ENCODE peak calls at places on chromosomes 5 and 9, in seven cellular contexts. One of them, this sample, is unnamed. For H3K4me1, the result is how much of the 10 kb centered on the place peaks cover.

GRCh38 chr9:95139121-95139520 is 178.4 kb downstream of the FANCC start:
- DNase-seq in stomach: no peak
- DNase-seq in A549: no peak
- DNase-seq in transverse colon: no peak
- DNase-seq in ovary: no peak
- DNase-seq in upper lobe of left lung: no peak
- DNase-seq in K562: no peak
- DNase-seq in this sample: no peak

GRCh38 chr5:27908341-27908740 is 870.0 kb upstream of the CDH9 start:
- DNase-seq in stomach: no peak
- DNase-seq in A549: no peak
- DNase-seq in transverse colon: no peak
- DNase-seq in ovary: no peak
- DNase-seq in upper lobe of left lung: no peak
- DNase-seq in K562: no peak
- DNase-seq in this sample: no peak

GRCh38 chr9:128438343-128439109 is 17.3 kb upstream of the ODF2 start:
- DNase-seq in stomach: peak
- DNase-seq in A549: peak
- DNase-seq in transverse colon: peak
- DNase-seq in ovary: peak
- DNase-seq in upper lobe of left lung: no peak
- DNase-seq in K562: peak
- DNase-seq in this sample: no peak

GRCh38 chr9:126666155-126666803 is 52.6 kb downstream of the LMX1B start:
- DNase-seq in stomach: no peak
- DNase-seq in A549: no peak
- DNase-seq in transverse colon: no peak
- DNase-seq in ovary: no peak
- DNase-seq in upper lobe of left lung: no peak
- DNase-seq in K562: peak
- DNase-seq in this sample: no peak

GRCh38 chr5:8329773-8330172 is 460.8 kb downstream of the MTRR start:
- DNase-seq in stomach: no peak
- DNase-seq in A549: no peak
- DNase-seq in transverse colon: no peak
- DNase-seq in ovary: no peak
- DNase-seq in upper lobe of left lung: no peak
- DNase-seq in K562: no peak
- DNase-seq in this sample: no peak

GRCh38 chr9:130994546-130995398 is 14.2 kb upstream of the LAMC3 start:
- DNase-seq in stomach: no peak
- DNase-seq in A549: no peak
- DNase-seq in transverse colon: no peak
- DNase-seq in ovary: no peak
- DNase-seq in upper lobe of left lung: no peak
- DNase-seq in K562: no peak
- DNase-seq in this sample: no peak

GRCh38 chr5:35924950-35925722 is 13.3 kb downstream of the CAPSL start:
- DNase-seq in stomach: peak
- DNase-seq in A549: peak
- DNase-seq in transverse colon: peak
- DNase-seq in ovary: peak
- DNase-seq in upper lobe of left lung: peak
- DNase-seq in K562: peak
- DNase-seq in this sample: no peak

GRCh38 chr5:151923865-151924264 is 786 bp downstream of the GLRA1 start:
- DNase-seq in stomach: no peak
- DNase-seq in A549: peak
- DNase-seq in transverse colon: no peak
- DNase-seq in ovary: no peak
- DNase-seq in upper lobe of left lung: no peak
- DNase-seq in K562: peak
- DNase-seq in this sample: peak

GRCh38 chr9:115035872-115036612 is 81.9 kb downstream of the TNC start:
- DNase-seq in stomach: no peak
- DNase-seq in A549: no peak
- DNase-seq in transverse colon: no peak
- DNase-seq in ovary: no peak
- DNase-seq in upper lobe of left lung: no peak
- DNase-seq in K562: no peak
- DNase-seq in this sample: no peak

GRCh38 chr5:157603333-157604190 is 28.0 kb upstream of the ADAM19 start:
- DNase-seq in stomach: no peak
- DNase-seq in A549: peak
- DNase-seq in transverse colon: no peak
- DNase-seq in ovary: no peak
- DNase-seq in upper lobe of left lung: no peak
- DNase-seq in K562: no peak
- DNase-seq in this sample: no peak

GRCh38 chr5:150492621-150493020 is 15.3 kb upstream of the NDST1 start:
- DNase-seq in stomach: no peak
- DNase-seq in A549: peak
- DNase-seq in transverse colon: no peak
- DNase-seq in ovary: no peak
- DNase-seq in upper lobe of left lung: no peak
- DNase-seq in K562: no peak
- DNase-seq in this sample: no peak

DNA sequence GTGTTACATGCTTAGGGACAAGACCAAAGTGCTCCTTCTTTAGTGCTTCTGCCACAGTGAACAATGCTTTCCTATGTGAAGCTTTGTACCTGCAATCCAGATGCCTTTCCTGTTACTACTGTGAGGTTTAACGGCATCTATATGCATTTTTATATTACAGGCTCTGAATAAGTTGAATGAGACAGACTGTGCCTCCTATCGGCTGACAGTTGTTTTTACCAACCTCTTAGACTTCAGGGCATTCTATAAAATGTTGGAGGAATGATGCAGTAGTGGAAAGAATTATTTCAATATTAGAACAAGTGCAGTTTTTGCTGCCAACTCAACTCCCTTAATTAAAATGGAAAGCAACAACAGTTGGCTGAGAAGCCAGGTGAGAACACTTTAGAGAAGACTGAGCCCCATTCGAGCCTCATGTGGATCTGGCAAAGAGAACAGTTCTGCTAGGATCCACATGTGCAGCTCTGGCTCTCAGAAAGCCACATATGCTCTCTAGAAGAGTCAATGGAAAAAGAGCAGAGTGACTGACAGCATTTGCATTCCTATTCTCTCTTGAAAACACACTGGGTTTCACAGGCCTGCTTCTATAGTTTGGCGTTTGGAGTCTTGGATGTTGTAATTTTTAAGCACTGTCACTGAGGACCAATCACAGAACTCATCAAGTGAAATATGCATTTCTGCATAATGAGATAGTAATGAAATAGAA is 147.5 kb downstream of the LURAP1L start:
- DNase-seq in stomach: no peak
- DNase-seq in A549: no peak
- DNase-seq in transverse colon: no peak
- DNase-seq in ovary: no peak
- DNase-seq in upper lobe of left lung: no peak
- DNase-seq in K562: no peak
- DNase-seq in this sample: no peak
- TF ChIP-seq EP300 in stomach: no peak
- TF ChIP-seq EP300 in A549: no peak
- TF ChIP-seq EP300 in transverse colon: no peak
- TF ChIP-seq EP300 in ovary: no peak
- TF ChIP-seq EP300 in upper lobe of left lung: no peak
- TF ChIP-seq EP300 in K562: no peak
- TF ChIP-seq EP300 in this sample: no peak

GRCh38 chr5:30100148-30100547 is 1093.3 kb upstream of the CDH6 start:
- DNase-seq in stomach: no peak
- DNase-seq in A549: no peak
- DNase-seq in transverse colon: no peak
- DNase-seq in ovary: no peak
- DNase-seq in upper lobe of left lung: no peak
- DNase-seq in K562: no peak
- DNase-seq in this sample: no peak

GRCh38 chr5:30099634-30100033 is 1093.9 kb upstream of the CDH6 start:
- DNase-seq in stomach: no peak
- DNase-seq in A549: peak
- DNase-seq in transverse colon: no peak
- DNase-seq in ovary: no peak
- DNase-seq in upper lobe of left lung: no peak
- DNase-seq in K562: no peak
- DNase-seq in this sample: no peak

GRCh38 chr5:30098940-30099339 is 1094.5 kb upstream of the CDH6 start:
- DNase-seq in stomach: no peak
- DNase-seq in A549: no peak
- DNase-seq in transverse colon: no peak
- DNase-seq in ovary: no peak
- DNase-seq in upper lobe of left lung: no peak
- DNase-seq in K562: no peak
- DNase-seq in this sample: no peak

GRCh38 chr5:30102185-30102584 is 1091.3 kb upstream of the CDH6 start:
- DNase-seq in stomach: no peak
- DNase-seq in A549: no peak
- DNase-seq in transverse colon: no peak
- DNase-seq in ovary: no peak
- DNase-seq in upper lobe of left lung: no peak
- DNase-seq in K562: no peak
- DNase-seq in this sample: no peak

GRCh38 chr5:30100929-30101328 is 1092.6 kb upstream of the CDH6 start:
- DNase-seq in stomach: no peak
- DNase-seq in A549: no peak
- DNase-seq in transverse colon: no peak
- DNase-seq in ovary: no peak
- DNase-seq in upper lobe of left lung: no peak
- DNase-seq in K562: no peak
- DNase-seq in this sample: no peak
- H3K4me1 ChIP-seq in stomach: under half
- H3K4me1 ChIP-seq in A549: under half
- H3K4me1 ChIP-seq in transverse colon: under half
- H3K4me1 ChIP-seq in ovary: under half
- H3K4me1 ChIP-seq in upper lobe of left lung: under half
- H3K4me1 ChIP-seq in K562: under half
- H3K4me1 ChIP-seq in this sample: under half

GRCh38 chr5:131386779-131387178 is 122.9 kb downstream of the CDC42SE2 start:
- DNase-seq in stomach: no peak
- DNase-seq in A549: no peak
- DNase-seq in transverse colon: no peak
- DNase-seq in ovary: no peak
- DNase-seq in upper lobe of left lung: no peak
- DNase-seq in K562: no peak
- DNase-seq in this sample: no peak
- TF ChIP-seq EP300 in stomach: no peak
- TF ChIP-seq EP300 in A549: no peak
- TF ChIP-seq EP300 in transverse colon: no peak
- TF ChIP-seq EP300 in ovary: no peak
- TF ChIP-seq EP300 in upper lobe of left lung: peak
- TF ChIP-seq EP300 in K562: no peak
- TF ChIP-seq EP300 in this sample: no peak

GRCh38 chr9:77846957-77847574 is 184.5 kb downstream of the GNAQ start:
- DNase-seq in stomach: no peak
- DNase-seq in A549: no peak
- DNase-seq in transverse colon: no peak
- DNase-seq in ovary: no peak
- DNase-seq in upper lobe of left lung: no peak
- DNase-seq in K562: no peak
- DNase-seq in this sample: no peak

GRCh38 chr9:77848428-77848827 is 183.2 kb downstream of the GNAQ start:
- DNase-seq in stomach: no peak
- DNase-seq in A549: no peak
- DNase-seq in transverse colon: no peak
- DNase-seq in ovary: no peak
- DNase-seq in upper lobe of left lung: no peak
- DNase-seq in K562: no peak
- DNase-seq in this sample: no peak

GRCh38 chr9:77851862-77852602 is 179.6 kb downstream of the GNAQ start:
- DNase-seq in stomach: no peak
- DNase-seq in A549: no peak
- DNase-seq in transverse colon: no peak
- DNase-seq in ovary: no peak
- DNase-seq in upper lobe of left lung: no peak
- DNase-seq in K562: no peak
- DNase-seq in this sample: no peak

GRCh38 chr9:77847626-77848025 is 184.0 kb downstream of the GNAQ start:
- DNase-seq in stomach: no peak
- DNase-seq in A549: no peak
- DNase-seq in transverse colon: no peak
- DNase-seq in ovary: no peak
- DNase-seq in upper lobe of left lung: no peak
- DNase-seq in K562: no peak
- DNase-seq in this sample: no peak

GRCh38 chr9:77848897-77849296 is 182.7 kb downstream of the GNAQ start:
- DNase-seq in stomach: no peak
- DNase-seq in A549: peak
- DNase-seq in transverse colon: peak
- DNase-seq in ovary: peak
- DNase-seq in upper lobe of left lung: no peak
- DNase-seq in K562: no peak
- DNase-seq in this sample: peak
- H3K4me1 ChIP-seq in stomach: under half
- H3K4me1 ChIP-seq in A549: under half
- H3K4me1 ChIP-seq in transverse colon: under half
- H3K4me1 ChIP-seq in ovary: under half
- H3K4me1 ChIP-seq in upper lobe of left lung: half or more
- H3K4me1 ChIP-seq in K562: under half
- H3K4me1 ChIP-seq in this sample: half or more